ENCODE peak calls at places on chromosome 15, in nine cellular contexts. F, M, W, N, S, Z, B, D and V are unnamed samples.

GRCh38 chr15:70715840-70716510 is 47.4 kb downstream of the UACA start:
- DNase-seq in N (peak), F (no peak), M (no peak), Z (peak), W (peak), S (no peak), D (no peak), B (no peak), V (no peak)

GRCh38 chr15:32659340-32659831 is 17.9 kb downstream of the SCG5 start:
- DNase-seq in F (no peak), W (peak), S (no peak), B (no peak), D (no peak), N (no peak), M (no peak), Z (peak), V (no peak)

GRCh38 chr15:60370105-60370803 is 27.5 kb downstream of the ANXA2 start:
- DNase-seq in B (no peak), W (peak), S (no peak), F (no peak), D (no peak), N (no peak), M (no peak), Z (no peak), V (no peak)

GRCh38 chr15:83653639-83654378 is at the start of gene ADAMTSL3:
- DNase-seq in B (no peak), Z (no peak), N (peak), D (peak), F (peak), W (no peak), M (no peak), S (no peak), V (peak)

GRCh38 chr15:38257676-38258075 is 5.0 kb downstream of the SPRED1 start:
- DNase-seq in M (no peak), Z (no peak), S (no peak), W (no peak), N (no peak), B (no peak), D (no peak), F (no peak), V (no peak)

GRCh38 chr15:68820205-68820588 is 498 bp downstream of the ANP32A start:
- DNase-seq in D (peak), S (peak), F (no peak), Z (no peak), B (peak), N (no peak), M (peak), W (peak), V (peak)

GRCh38 chr15:69222002-69222474 is 61.6 kb downstream of the GLCE start:
- DNase-seq in F (no peak), D (no peak), W (no peak), B (no peak), N (no peak), Z (no peak), M (no peak), S (no peak), V (no peak)

GRCh38 chr15:71294636-71295241 is 179.5 kb downstream of the THSD4 start:
- DNase-seq in F (no peak), B (no peak), W (peak), M (no peak), Z (peak), D (no peak), N (no peak), S (no peak), V (no peak)

GRCh38 chr15:28106294-28107110 is 7.4 kb upstream of the OCA2 start:
- DNase-seq in B (peak), W (no peak), S (no peak), N (no peak), F (no peak), D (no peak), Z (no peak), M (no peak), V (no peak)

GRCh38 chr15:62979252-62979651 is 63.3 kb upstream of the TPM1 start:
- DNase-seq in Z (peak), N (no peak), B (no peak), W (no peak), M (no peak), D (no peak), S (no peak), F (no peak), V (no peak)

GRCh38 chr15:50044904-50045303 is 74.1 kb downstream of the ATP8B4 start:
- DNase-seq in F (no peak), Z (no peak), M (no peak), S (no peak), W (no peak), B (no peak), D (no peak), N (no peak), V (no peak)

GRCh38 chr15:79265167-79265566 is 17.4 kb upstream of the ANKRD34C start:
- DNase-seq in B (no peak), D (no peak), S (no peak), M (no peak), Z (no peak), N (no peak), W (no peak), F (no peak), V (no peak)

GRCh38 chr15:73631915-73632669 is 1.1 kb downstream of the NPTN start:
- DNase-seq in S (no peak), Z (peak), F (peak), M (no peak), D (no peak), B (no peak), W (no peak), N (peak), V (no peak)

GRCh38 chr15:64096486-64097431 is 977 bp downstream of the SNX1 start:
- DNase-seq in F (no peak), W (peak), D (no peak), S (no peak), Z (peak), B (no peak), N (no peak), M (no peak), V (no peak)

GRCh38 chr15:70195808-70196304 is 98.1 kb upstream of the TLE3 start:
- DNase-seq in M (no peak), S (no peak), D (no peak), Z (peak), B (no peak), F (peak), N (no peak), W (peak), V (peak)

GRCh38 chr15:63531586-63531985 is 27.2 kb downstream of the USP3 start:
- DNase-seq in S (no peak), D (no peak), B (no peak), N (peak), M (no peak), Z (no peak), F (no peak), W (no peak), V (no peak)

GRCh38 chr15:53910236-53910849 is 67.9 kb upstream of the UNC13C start:
- DNase-seq in B (no peak), D (no peak), W (no peak), Z (no peak), S (no peak), N (no peak), F (no peak), M (no peak), V (peak)

GRCh38 chr15:100733786-100734185 is 131.4 kb downstream of the ASB7 start:
- DNase-seq in Z (peak), B (no peak), M (no peak), W (peak), S (no peak), F (no peak), N (no peak), D (no peak), V (no peak)

GRCh38 chr15:76267077-76267476 is 44.2 kb downstream of the ETFA start:
- DNase-seq in S (no peak), Z (no peak), W (no peak), F (no peak), N (no peak), D (no peak), B (no peak), M (no peak), V (no peak)

GRCh38 chr15:60083318-60083717 is 79.2 kb downstream of the FOXB1 start:
- DNase-seq in B (no peak), Z (peak), D (no peak), M (no peak), F (no peak), N (no peak), S (no peak), W (no peak), V (no peak)

GRCh38 chr15:42729409-42729808 is 7.5 kb downstream of the CDAN1 start:
- DNase-seq in D (no peak), B (no peak), N (no peak), M (no peak), Z (no peak), F (no peak), S (no peak), W (no peak), V (no peak)

GRCh38 chr15:60179786-60180391 is 175.8 kb downstream of the FOXB1 start:
- DNase-seq in B (peak), M (no peak), N (peak), S (no peak), W (peak), Z (peak), D (no peak), F (no peak), V (peak)

GRCh38 chr15:79540551-79540950 is 108.4 kb downstream of the MINAR1 start:
- DNase-seq in N (peak), M (no peak), D (no peak), Z (no peak), S (no peak), W (no peak), F (no peak), B (no peak), V (no peak)

GRCh38 chr15:79450648-79451047 is 18.5 kb downstream of the MINAR1 start:
- DNase-seq in D (no peak), N (no peak), S (no peak), Z (no peak), F (no peak), M (no peak), B (no peak), W (no peak), V (no peak)

GRCh38 chr15:71048913-71049675 is 66.2 kb upstream of the THSD4 start:
- DNase-seq in Z (peak), B (no peak), W (peak), S (no peak), F (no peak), D (no peak), M (no peak), N (no peak), V (no peak)

GRCh38 chr15:87916208-87916607 is 340.3 kb downstream of the NTRK3 start:
- DNase-seq in D (no peak), Z (no peak), W (no peak), F (no peak), M (no peak), B (no peak), S (no peak), N (no peak), V (no peak)

GRCh38 chr15:65393091-65393490 is 15.3 kb upstream of the IGDCC3 start:
- DNase-seq in Z (no peak), B (no peak), M (no peak), N (no peak), W (no peak), S (no peak), D (no peak), F (no peak), V (no peak)

GRCh38 chr15:69185706-69186105 is 25.3 kb downstream of the GLCE start:
- DNase-seq in F (no peak), W (no peak), Z (no peak), S (no peak), D (no peak), N (no peak), B (no peak), M (no peak), V (no peak)

GRCh38 chr15:79339588-79340314 is 28.8 kb downstream of the TMED3 start:
- DNase-seq in N (peak), Z (peak), S (no peak), F (no peak), M (no peak), B (no peak), D (no peak), W (peak), V (no peak)

GRCh38 chr15:62752687-62753517 is 289.6 kb upstream of the TPM1 start:
- DNase-seq in W (peak), D (no peak), M (no peak), Z (peak), B (no peak), N (no peak), S (no peak), F (no peak), V (no peak)

GRCh38 chr15:70474367-70474681 is 289.0 kb downstream of the UACA start:
- DNase-seq in M (no peak), Z (no peak), F (no peak), N (no peak), D (no peak), W (no peak), B (no peak), S (no peak), V (no peak)